ENCODE peak calls at places on chromosomes 4 and X, in four cellular contexts. E is upper lobe of right lung, V is fibroblast of pulmonary artery, U is fibroblast of the aortic adventitia. B is an unnamed sample.

GRCh38 chr4:81069706-81070331 is 39.3 kb downstream of the BMP3 start:
- DNase-seq in U (peak), E (no peak), V (peak), B (peak)

GRCh38 chr4:140238353-140239041 is 84.5 kb upstream of the MAML3 start:
- DNase-seq in E (peak), V (peak), U (peak), B (no peak)

GRCh38 chrX:57772637-57773036 is 92.6 kb upstream of the NLRP2B start:
- DNase-seq in V (no peak), U (no peak), E (no peak), B (no peak)

GRCh38 chr4:73729534-73730165 is 10.7 kb upstream of the CXCL8 start:
- DNase-seq in E (peak), U (peak), V (peak), B (peak)

GRCh38 chrX:104172788-104173187 is 6.5 kb downstream of the FAM199X start:
- DNase-seq in U (peak), E (no peak), V (peak), B (no peak)

GRCh38 chr4:41155194-41155830 is 59.0 kb downstream of the APBB2 start:
- DNase-seq in E (no peak), U (peak), V (peak), B (no peak)

GRCh38 chr4:78222575-78223186 is 165.6 kb downstream of the FRAS1 start:
- DNase-seq in U (no peak), V (no peak), E (no peak), B (no peak)

GRCh38 chrX:39472161-39472560 is 625.6 kb downstream of the BCOR start:
- DNase-seq in U (no peak), E (no peak), V (no peak), B (no peak)

GRCh38 chr4:30256105-30256828 is 463.9 kb upstream of the PCDH7 start:
- DNase-seq in E (no peak), V (no peak), U (no peak), B (no peak)

GRCh38 chr4:7960790-7961655 is 21.4 kb upstream of the AFAP1 start:
- DNase-seq in E (no peak), U (peak), V (peak), B (peak)

GRCh38 chr4:12138478-12138877 is 709.8 kb upstream of the HS3ST1 start:
- DNase-seq in V (no peak), E (no peak), U (no peak), B (no peak)

GRCh38 chr4:8537041-8537461 is 43.1 kb upstream of the GPR78 start:
- DNase-seq in E (no peak), U (peak), V (peak), B (no peak)

GRCh38 chrX:53303195-53303594 is 21.8 kb upstream of the IQSEC2 start:
- DNase-seq in V (no peak), U (no peak), E (no peak), B (no peak)

GRCh38 chr4:52659722-52660261 is 691 bp upstream of the USP46 start:
- DNase-seq in V (peak), E (peak), U (peak), B (peak)

GRCh38 chr4:98510757-98511517 is 147.5 kb downstream of the TSPAN5 start:
- DNase-seq in V (peak), U (peak), E (no peak), B (no peak)

GRCh38 chr4:14871676-14872430 is 130.4 kb upstream of the CPEB2 start:
- DNase-seq in E (peak), U (peak), V (no peak), B (no peak)

GRCh38 chr4:74037076-74037475 is 1.4 kb downstream of the CXCL3 start:
- DNase-seq in V (no peak), U (no peak), E (no peak), B (no peak)

GRCh38 chr4:108492816-108493595 is 127.4 kb upstream of the RPL34 start:
- DNase-seq in V (no peak), U (peak), E (no peak), B (no peak)
- TF ChIP-seq CTCF in V (peak), U (peak), E (peak), B (no peak)

GRCh38 chr4:87975466-87975865 is at the start of gene SPP1:
- DNase-seq in E (no peak), U (peak), V (peak), B (peak)
- TF ChIP-seq CTCF in E (no peak), U (no peak), V (no peak), B (no peak)

DNA sequence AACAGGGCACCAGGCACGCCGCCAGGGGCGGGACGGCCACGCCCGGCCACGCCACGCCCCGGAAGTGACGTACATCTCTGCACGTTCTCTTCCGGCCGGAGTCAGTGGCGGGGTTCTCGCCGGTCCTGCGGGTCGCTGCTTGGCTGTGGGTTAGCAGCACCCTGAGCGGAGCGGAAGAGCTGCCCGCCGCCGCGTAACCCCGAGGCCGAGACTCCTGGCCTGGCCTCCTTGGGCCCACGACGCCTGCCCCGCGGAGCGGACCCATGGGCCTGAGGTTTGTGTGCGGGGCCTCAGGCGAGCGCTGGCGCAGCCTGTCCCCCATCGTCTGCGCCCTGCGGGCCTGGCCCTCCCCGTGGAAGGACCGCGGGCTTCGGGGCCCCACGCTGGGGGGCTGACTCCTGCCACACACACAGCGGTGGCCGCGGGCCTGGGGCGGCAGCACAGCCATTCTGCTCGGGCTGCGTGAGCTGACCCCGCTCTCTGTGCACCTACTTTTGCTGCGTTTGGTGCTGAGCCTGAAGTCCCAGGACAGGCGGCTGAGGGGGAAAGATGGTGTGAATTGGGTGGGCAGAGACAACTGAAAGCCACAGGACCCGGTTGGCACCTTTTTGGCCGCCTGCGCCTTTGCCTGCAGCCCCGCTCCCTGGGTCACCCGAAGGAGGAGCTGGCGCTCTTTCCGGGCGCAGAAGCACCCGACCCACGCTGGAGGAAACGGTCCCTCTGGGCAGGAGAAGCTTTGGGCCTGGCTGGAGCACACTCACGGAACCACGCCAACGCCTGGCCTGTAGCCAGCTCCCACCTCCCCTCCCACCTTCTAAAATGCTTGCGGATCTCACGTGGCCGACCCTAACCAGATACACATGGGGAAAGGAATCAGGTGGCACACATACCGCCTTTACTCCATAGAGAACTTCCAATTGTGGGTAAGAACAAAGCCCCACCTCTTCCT is 28.1 kb downstream of the NOP14 start:
- DNase-seq in U (peak), V (peak), E (peak), B (peak)
- TF ChIP-seq CTCF in U (no peak), V (no peak), E (no peak), B (peak)

DNA sequence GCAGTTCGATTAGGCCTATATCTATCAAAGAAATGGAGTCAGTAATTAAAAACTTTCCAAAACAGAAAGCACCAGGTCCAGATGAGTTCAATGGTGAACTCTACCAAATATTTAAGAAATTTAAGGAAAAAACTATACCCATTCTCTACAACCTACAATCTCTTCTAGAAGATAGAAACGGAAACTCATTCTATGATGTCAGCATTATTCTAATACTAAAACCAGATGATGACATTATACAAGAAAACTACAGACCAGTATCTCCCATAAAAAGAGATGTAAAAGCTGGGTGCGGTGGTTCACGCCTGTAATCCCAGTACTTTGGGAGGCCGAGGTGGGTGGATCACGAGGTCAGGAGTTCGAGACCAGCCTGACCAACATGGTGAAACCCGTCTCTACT is 29.5 kb upstream of the BDH2 start:
- DNase-seq in V (no peak), U (no peak), E (no peak), B (no peak)
- TF ChIP-seq CTCF in V (no peak), U (no peak), E (no peak), B (no peak)

GRCh38 chrX:50680990-50681389 is 133.0 kb downstream of the SHROOM4 start:
- DNase-seq in U (no peak), E (no peak), V (peak), B (no peak)
- TF ChIP-seq CTCF in U (peak), E (peak), V (peak), B (no peak)

GRCh38 chr4:71258323-71258722 is 80.5 kb upstream of the SLC4A4 start:
- DNase-seq in V (no peak), E (no peak), U (no peak), B (no peak)
- TF ChIP-seq CTCF in V (no peak), E (no peak), U (no peak), B (no peak)

GRCh38 chr4:55824865-55825264 is 5.3 kb downstream of the EXOC1L start:
- DNase-seq in V (no peak), U (no peak), E (no peak), B (no peak)

GRCh38 chr4:55820260-55820659 is 670 bp downstream of the EXOC1L start:
- DNase-seq in U (no peak), V (no peak), E (no peak), B (no peak)

GRCh38 chr4:55817691-55818090 is 1.9 kb upstream of the EXOC1L start:
- DNase-seq in V (no peak), E (no peak), U (no peak), B (no peak)

GRCh38 chr4:55819634-55820033 is at the start of gene EXOC1L:
- DNase-seq in V (peak), U (peak), E (no peak), B (no peak)
- TF ChIP-seq CTCF in V (peak), U (no peak), E (no peak), B (no peak)

DNA sequence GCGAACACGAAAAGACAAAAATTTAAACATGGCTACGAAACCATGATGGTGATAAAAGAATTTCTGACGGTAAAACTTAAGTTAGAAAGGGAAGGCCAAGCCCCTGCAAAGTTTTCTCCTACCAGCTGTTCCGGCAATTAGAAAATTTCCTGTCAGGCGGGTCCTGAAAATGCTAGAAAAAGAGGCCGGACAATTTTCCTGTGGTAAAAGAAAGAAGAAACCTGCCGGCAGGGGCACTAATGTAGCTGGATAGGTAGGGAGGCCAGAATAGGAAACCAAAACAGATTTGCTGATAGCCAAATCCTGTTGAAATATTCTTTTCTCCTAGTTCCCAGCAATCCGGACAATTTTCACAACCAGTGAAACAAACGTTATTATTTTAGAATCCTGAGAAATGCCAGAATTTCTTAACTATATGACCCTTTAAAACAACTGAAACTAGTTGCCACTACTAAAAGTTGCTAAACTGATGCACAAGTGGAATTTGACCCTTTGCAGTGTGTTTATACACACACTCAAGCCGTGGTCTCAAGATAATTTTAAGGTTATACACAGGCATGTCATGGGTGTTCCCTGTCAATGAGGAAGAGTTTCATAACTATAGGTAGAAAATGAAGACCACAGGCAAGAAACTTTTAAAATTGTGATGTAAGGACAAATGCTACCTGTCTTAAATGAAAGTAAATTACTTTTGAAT is 47.8 kb downstream of the RPS6KA3 start:
- DNase-seq in E (no peak), V (peak), U (peak), B (no peak)
- TF ChIP-seq CTCF in E (no peak), V (no peak), U (no peak), B (no peak)

GRCh38 chr4:111664546-111664945 is 480.7 kb upstream of the FAM241A start:
- DNase-seq in E (no peak), U (no peak), V (no peak), B (no peak)
- TF ChIP-seq CTCF in E (no peak), U (no peak), V (no peak), B (no peak)

DNA sequence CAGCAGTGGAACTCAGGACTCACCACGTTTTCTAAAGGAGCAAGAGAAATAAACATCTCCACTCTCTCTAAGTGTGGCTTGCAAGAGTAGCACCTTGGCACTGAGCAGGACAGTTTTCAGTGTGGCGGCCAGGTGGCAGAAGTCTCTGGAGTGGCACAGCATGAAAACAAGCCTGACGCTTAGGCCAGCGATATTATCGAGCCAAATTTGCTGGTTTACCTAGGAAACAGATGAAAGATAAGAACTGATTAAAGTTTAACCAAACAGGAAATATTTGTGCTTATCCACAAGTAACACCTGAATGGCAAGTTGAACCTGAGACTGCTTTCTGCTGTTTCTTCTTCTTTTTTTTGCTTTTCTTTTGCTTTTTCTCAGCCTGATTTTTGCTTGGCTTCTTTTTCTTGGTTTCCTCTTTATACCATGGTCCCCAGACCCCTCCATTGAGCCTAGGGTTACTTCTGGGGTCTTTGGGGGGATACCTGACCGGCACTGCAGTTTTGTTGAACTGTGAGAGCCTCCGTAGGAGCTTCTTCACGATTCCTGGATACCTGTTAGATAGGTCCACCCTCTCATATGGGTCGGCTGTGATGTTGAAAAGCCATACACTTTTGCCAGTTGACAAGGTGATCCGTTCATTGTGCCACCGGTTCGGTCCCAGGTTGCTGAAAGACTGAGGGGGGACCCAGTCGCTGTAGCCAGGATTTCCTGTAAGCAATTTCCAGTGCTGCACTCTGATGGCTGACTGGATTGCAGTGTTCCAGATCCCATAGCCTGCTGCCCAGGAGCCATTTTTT is 77.3 kb downstream of the ARSJ start:
- DNase-seq in E (peak), U (no peak), V (no peak), B (peak)
- TF ChIP-seq CTCF in E (peak), U (no peak), V (no peak), B (no peak)